ENCODE peak calls at places on chromosomes 13 and 19, in four cellular contexts. L is stomach, P is bronchial epithelial cell, T is astrocyte of the spinal cord. B is an unnamed sample.
A peak's percentile ranks its signal among the peaks of the same experiment; 100 is the strongest.

GRCh38 chr19:49151339-49152217 is 3.6 kb downstream of the HRC start:
- DNase-seq in L (peak; percentile 99), P (peak; percentile 87), T (no peak), B (no peak)

GRCh38 chr19:3771906-3772450 is at the start of gene RAX2:
- DNase-seq in L (no peak), P (no peak), T (no peak), B (no peak)

GRCh38 chr19:13864513-13865242 is 12.3 kb upstream of the NANOS3 start:
- DNase-seq in L (no peak), P (no peak), T (no peak), B (no peak)

GRCh38 chr19:20607943-20608342 is 42.4 kb upstream of the ZNF737 start:
- DNase-seq in L (no peak), P (no peak), T (no peak), B (no peak)

GRCh38 chr13:110210604-110210985 is 96.4 kb downstream of the COL4A1 start:
- DNase-seq in L (no peak), P (no peak), T (no peak), B (no peak)

GRCh38 chr19:58060231-58060630 is 1.1 kb downstream of the ZNF135 start:
- DNase-seq in L (no peak), P (no peak), T (no peak), B (no peak)

GRCh38 chr13:99995503-99996176 is 14.1 kb downstream of the ZIC2 start:
- DNase-seq in L (no peak), P (peak; percentile 34), T (peak; percentile 75), B (no peak)

GRCh38 chr19:20278342-20278741 is 111.3 kb downstream of the ZNF486 start:
- DNase-seq in L (peak; percentile 43), P (no peak), T (no peak), B (no peak)

GRCh38 chr13:59776924-59777690 is 386.6 kb downstream of the DIAPH3 start:
- DNase-seq in L (no peak), P (peak; percentile 92), T (peak; percentile 88), B (no peak)

DNA sequence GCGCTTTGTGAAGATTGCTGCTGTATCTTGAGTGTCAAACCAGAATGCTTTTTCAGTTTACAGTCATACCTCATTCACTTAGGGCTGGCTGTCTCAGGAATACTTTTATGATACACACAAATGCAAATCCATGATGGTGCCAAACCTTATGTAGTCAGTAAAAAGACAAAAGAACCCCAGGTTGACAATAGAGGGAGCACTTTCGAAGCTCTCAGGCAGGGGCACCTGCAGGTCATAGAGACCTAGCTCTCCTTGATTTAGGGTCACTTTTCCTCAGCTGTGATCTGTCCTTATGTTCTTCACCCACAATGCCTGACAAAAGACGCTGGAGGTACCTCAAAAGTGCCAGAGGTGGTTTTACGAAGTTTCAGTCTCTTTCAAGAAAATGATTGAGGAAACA is 172.2 kb downstream of the DNAJC15 start:
- DNase-seq in L (no peak), P (peak; percentile 15), T (no peak), B (no peak)
- TF ChIP-seq CTCF in L (no peak), P (peak; percentile 37), T (peak; percentile 16), B (no peak)

DNA sequence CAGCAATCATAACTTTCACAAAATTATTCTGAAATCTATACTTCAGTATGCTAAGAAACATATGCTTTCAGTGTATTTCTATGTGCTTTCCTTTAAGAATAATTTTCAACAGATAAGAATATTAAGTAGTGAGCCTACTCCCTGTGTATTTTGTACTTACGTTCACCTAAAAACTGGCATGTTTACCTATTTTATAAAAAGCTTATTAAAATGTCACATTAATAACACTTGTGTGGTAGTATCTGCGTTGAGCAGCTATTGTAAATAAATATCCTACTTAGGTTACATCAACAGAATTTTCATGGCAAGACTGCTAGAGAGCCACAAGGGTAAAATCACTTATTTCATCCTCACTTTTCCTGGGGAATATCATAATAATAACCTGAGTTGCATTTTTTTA is 113.4 kb upstream of the SLITRK5 start:
- DNase-seq in L (no peak), P (no peak), T (no peak), B (no peak)
- TF ChIP-seq CTCF in L (no peak), P (no peak), T (no peak), B (no peak)

GRCh38 chr19:5186293-5187050 is 154.1 kb downstream of the PTPRS start:
- DNase-seq in L (no peak), P (peak; percentile 3), T (peak; percentile 52), B (no peak)
- TF ChIP-seq CTCF in L (no peak), P (no peak), T (no peak), B (no peak)

GRCh38 chr19:6261883-6262282 is 17.9 kb downstream of the MLLT1 start:
- DNase-seq in L (no peak), P (no peak), T (no peak), B (no peak)
- TF ChIP-seq CTCF in L (no peak), P (no peak), T (no peak), B (no peak)

DNA sequence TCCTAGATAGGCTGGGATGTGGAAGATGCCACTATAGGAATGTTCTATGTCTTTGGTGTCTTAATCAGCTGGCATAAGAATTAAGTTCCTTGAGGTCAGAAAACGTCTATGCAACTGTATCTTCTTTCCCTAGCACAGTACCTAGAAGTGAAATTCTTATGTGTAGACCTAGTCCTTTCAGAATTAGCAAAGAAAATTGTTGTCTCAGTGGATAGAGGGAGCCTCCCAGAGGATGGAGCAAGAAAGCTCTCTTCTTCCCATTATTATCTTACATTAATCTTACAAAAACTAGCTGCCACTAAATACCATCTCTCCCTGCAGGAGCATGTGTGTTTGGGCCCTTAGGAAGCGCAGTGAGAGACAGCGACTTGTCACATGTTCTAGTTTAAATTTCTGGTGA is 11.6 kb downstream of the CLDN10 start:
- DNase-seq in L (no peak), P (no peak), T (peak; percentile 18), B (no peak)
- TF ChIP-seq CTCF in L (no peak), P (no peak), T (no peak), B (no peak)

GRCh38 chr19:51143486-51143885 is 1.4 kb downstream of the SIGLEC7 start:
- DNase-seq in L (no peak), P (no peak), T (no peak), B (no peak)
- TF ChIP-seq CTCF in L (no peak), P (no peak), T (no peak), B (no peak)

GRCh38 chr13:45812599-45813372 is 38.8 kb downstream of the SIAH3 start:
- DNase-seq in L (no peak), P (peak; percentile 60), T (no peak), B (no peak)

GRCh38 chr13:45820106-45820838 is 31.3 kb downstream of the SIAH3 start:
- DNase-seq in L (no peak), P (no peak), T (no peak), B (no peak)

GRCh38 chr13:45821861-45822260 is 29.7 kb downstream of the SIAH3 start:
- DNase-seq in L (no peak), P (no peak), T (no peak), B (no peak)

GRCh38 chr13:45823583-45823982 is 28.0 kb downstream of the SIAH3 start:
- DNase-seq in L (no peak), P (no peak), T (no peak), B (no peak)

DNA sequence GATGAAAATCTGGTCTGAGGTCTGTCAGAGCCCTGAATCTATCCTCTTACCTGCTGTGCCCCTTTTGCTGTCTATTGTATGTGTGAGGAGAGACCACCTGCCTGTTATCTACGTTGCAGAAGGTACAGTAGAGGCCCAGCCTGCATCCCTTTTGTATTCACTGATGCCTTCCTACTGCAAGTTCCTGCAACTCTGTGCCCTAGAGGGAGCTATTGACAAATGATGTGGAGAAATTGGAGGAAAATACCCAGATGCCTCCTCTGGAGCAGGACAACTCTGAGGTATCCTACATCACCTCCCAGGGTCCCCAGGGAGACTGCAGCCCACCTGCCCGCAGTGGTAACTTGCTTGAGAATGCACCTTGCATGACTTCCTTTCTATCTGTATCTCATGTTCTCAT is 33.7 kb downstream of the SIAH3 start:
- DNase-seq in L (no peak), P (peak; percentile 13), T (no peak), B (no peak)
- TF ChIP-seq CTCF in L (no peak), P (peak; percentile 26), T (peak; percentile 26), B (no peak)

GRCh38 chr13:50291611-50292010 is 276.4 kb downstream of the KCNRG start:
- DNase-seq in L (no peak), P (peak; percentile 32), T (no peak), B (no peak)
- TF ChIP-seq CTCF in L (no peak), P (no peak), T (no peak), B (no peak)